ENCODE peak calls at places on chromosomes 11 and 22, in six cellular contexts. L, W, X, S, C and I are unnamed samples.

GRCh38 chr11:12914401-12914912 is 94.7 kb upstream of the RASSF10 start:
- DNase-seq in L (peak; percentile 89), W (no peak), X (no peak), S (peak; percentile 22), C (no peak), I (peak; percentile 85)

GRCh38 chr11:93740802-93741093 is 547 bp downstream of the TAF1D start:
- DNase-seq in L (peak; percentile 67), W (peak; percentile 43), X (peak; percentile 63), S (peak; percentile 69), C (no peak), I (peak; percentile 81)

GRCh38 chr22:27264184-27264583 is 537.4 kb downstream of the MN1 start:
- DNase-seq in L (no peak), W (no peak), X (no peak), S (no peak), C (no peak), I (no peak)

GRCh38 chr11:123833095-123833494 is 26.9 kb upstream of the OR6M1 start:
- DNase-seq in L (no peak), W (no peak), X (no peak), S (no peak), C (no peak), I (no peak)

GRCh38 chr11:35276396-35276795 is 137.4 kb downstream of the CD44 start:
- DNase-seq in L (no peak), W (no peak), X (no peak), S (peak; percentile 24), C (no peak), I (no peak)

GRCh38 chr22:17102297-17102667 is 17.5 kb downstream of the IL17RA start:
- DNase-seq in L (no peak), W (no peak), X (no peak), S (no peak), C (no peak), I (no peak)

GRCh38 chr11:114416441-114416928 is 16.0 kb downstream of the RBM7 start:
- DNase-seq in L (no peak), W (no peak), X (no peak), S (no peak), C (peak; percentile 31), I (no peak)

GRCh38 chr11:47234669-47235075 is 13.9 kb downstream of the ACP2 start:
- DNase-seq in L (no peak), W (peak; percentile 54), X (peak; percentile 25), S (peak; percentile 44), C (no peak), I (no peak)

GRCh38 chr11:116928102-116928777 is 90.8 kb upstream of the APOA1 start:
- DNase-seq in L (no peak), W (no peak), X (no peak), S (no peak), C (no peak), I (no peak)

GRCh38 chr22:30265851-30266444 is 703 bp downstream of the OSM start:
- DNase-seq in L (peak; percentile 76), W (peak; percentile 71), X (no peak), S (peak; percentile 87), C (no peak), I (peak; percentile 91)

GRCh38 chr22:50608996-50609395 is 8.4 kb downstream of the MAPK8IP2 start:
- DNase-seq in L (no peak), W (no peak), X (no peak), S (no peak), C (no peak), I (no peak)

GRCh38 chr11:110086892-110087309 is 6.3 kb upstream of the ZC3H12C start:
- DNase-seq in L (no peak), W (no peak), X (peak; percentile 80), S (no peak), C (peak; percentile 50), I (no peak)

GRCh38 chr11:36164522-36165250 is 124.5 kb downstream of the COMMD9 start:
- DNase-seq in L (no peak), W (no peak), X (peak; percentile 42), S (no peak), C (no peak), I (peak; percentile 59)

GRCh38 chr11:12102588-12103410 is 7.6 kb upstream of the MICAL2 start:
- DNase-seq in L (no peak), W (no peak), X (no peak), S (no peak), C (no peak), I (no peak)